ENCODE peak calls at places on chromosome 12, in six cellular contexts. E, M, K, B, P and X are unnamed samples.

GRCh38 chr12:70364695-70365397 is 1.2 kb upstream of the KCNMB4 start:
- DNase-seq in E (no peak), B (peak), P (no peak), K (no peak), M (peak), X (no peak)

GRCh38 chr12:105562727-105563072 is 232.2 kb downstream of the C12orf75 start:
- DNase-seq in M (no peak), P (no peak), K (no peak), B (peak), E (no peak), X (no peak)

GRCh38 chr12:93297536-93297935 is 80.2 kb upstream of the NUDT4 start:
- DNase-seq in P (no peak), K (no peak), E (no peak), B (no peak), M (no peak), X (no peak)

GRCh38 chr12:92533280-92533890 is 169.4 kb upstream of the PLEKHG7 start:
- DNase-seq in B (no peak), E (no peak), P (no peak), M (no peak), K (no peak), X (no peak)

GRCh38 chr12:90945070-90945649 is 9.8 kb downstream of the CCER1 start:
- DNase-seq in E (no peak), B (peak), P (no peak), M (peak), K (no peak), X (no peak)

GRCh38 chr12:119363490-119363889 is 29.0 kb downstream of the CCDC60 start:
- DNase-seq in M (no peak), K (no peak), P (no peak), E (no peak), B (no peak), X (no peak)

GRCh38 chr12:26126340-26127284 is 1.8 kb upstream of the BHLHE41 start:
- DNase-seq in K (peak), B (peak), M (peak), E (peak), P (peak), X (peak)

GRCh38 chr12:15719230-15719629 is 70.0 kb downstream of the EPS8 start:
- DNase-seq in M (no peak), E (no peak), P (no peak), K (no peak), B (no peak), X (no peak)

GRCh38 chr12:31230004-31230403 is 95.9 kb downstream of the SINHCAF start:
- DNase-seq in K (no peak), E (no peak), M (no peak), P (peak), B (no peak), X (no peak)

GRCh38 chr12:50387487-50387886 is 8.9 kb downstream of the FAM186A start:
- DNase-seq in M (no peak), K (no peak), E (no peak), P (no peak), B (no peak), X (no peak)

GRCh38 chr12:104219361-104219892 is 3.8 kb downstream of the TXNRD1 start:
- DNase-seq in M (no peak), E (no peak), P (no peak), B (peak), K (no peak), X (no peak)

GRCh38 chr12:55720894-55721444 is 776 bp downstream of the RDH5 start:
- DNase-seq in P (peak), M (no peak), E (peak), K (peak), B (peak), X (no peak)

GRCh38 chr12:15931590-15932053 is 20.5 kb downstream of the DERA start:
- DNase-seq in M (no peak), K (no peak), E (no peak), P (peak), B (peak), X (no peak)

GRCh38 chr12:132502882-132503193 is 12.9 kb downstream of the FBRSL1 start:
- DNase-seq in M (no peak), P (no peak), E (no peak), B (no peak), K (no peak), X (no peak)

GRCh38 chr12:110111476-110112334 is 12.5 kb upstream of the IFT81 start:
- DNase-seq in M (no peak), K (no peak), E (no peak), B (peak), P (no peak), X (no peak)

DNA sequence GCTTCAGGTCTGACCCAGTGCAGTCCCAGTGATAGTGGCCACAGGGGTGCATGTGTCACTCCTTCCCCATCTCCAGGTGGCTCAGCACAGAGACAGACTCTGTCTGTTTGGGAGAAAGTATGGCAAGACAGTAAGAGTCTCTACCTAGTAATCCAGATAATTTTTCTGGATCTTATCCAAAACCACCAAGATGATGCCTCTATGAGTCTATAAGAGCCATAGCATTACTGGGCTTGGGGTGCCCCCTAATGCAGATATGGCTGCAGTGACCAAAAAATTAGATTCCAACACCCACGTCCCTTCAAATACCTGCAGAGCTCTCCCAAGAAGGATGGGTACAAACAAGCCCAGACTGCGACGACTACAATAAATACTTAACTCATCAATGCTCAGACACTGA is 123.8 kb downstream of the GRIP1 start:
- DNase-seq in P (no peak), M (no peak), B (no peak), E (no peak), K (no peak), X (no peak)
- TF ChIP-seq CTCF in P (peak), M (no peak), B (no peak), E (no peak), K (no peak), X (no peak)

GRCh38 chr12:57816855-57817151 is 1.7 kb downstream of the AVIL start:
- DNase-seq in E (no peak), M (no peak), K (peak), P (no peak), B (no peak), X (no peak)

GRCh38 chr12:57817261-57817989 is 1.1 kb downstream of the AVIL start:
- DNase-seq in E (no peak), B (no peak), M (no peak), K (no peak), P (peak), X (no peak)

GRCh38 chr12:57816001-57816854 is 2.3 kb downstream of the AVIL start:
- DNase-seq in B (no peak), P (no peak), K (no peak), M (no peak), E (no peak), X (no peak)

GRCh38 chr12:57813971-57814771 is 4.4 kb downstream of the AVIL start:
- DNase-seq in M (no peak), K (no peak), E (no peak), P (peak), B (no peak), X (no peak)

GRCh38 chr12:57815177-57816000 is 3.1 kb downstream of the AVIL start:
- DNase-seq in B (peak), M (no peak), P (peak), E (no peak), K (no peak), X (no peak)
- TF ChIP-seq CTCF in B (no peak), M (no peak), P (peak), E (no peak), K (no peak), X (no peak)

GRCh38 chr12:85951823-85952222 is 77.7 kb downstream of the NTS start:
- DNase-seq in M (no peak), K (no peak), P (no peak), E (no peak), B (peak), X (no peak)

GRCh38 chr12:85949253-85949652 is 75.2 kb downstream of the NTS start:
- DNase-seq in E (no peak), M (no peak), B (no peak), K (no peak), P (peak), X (no peak)

DNA sequence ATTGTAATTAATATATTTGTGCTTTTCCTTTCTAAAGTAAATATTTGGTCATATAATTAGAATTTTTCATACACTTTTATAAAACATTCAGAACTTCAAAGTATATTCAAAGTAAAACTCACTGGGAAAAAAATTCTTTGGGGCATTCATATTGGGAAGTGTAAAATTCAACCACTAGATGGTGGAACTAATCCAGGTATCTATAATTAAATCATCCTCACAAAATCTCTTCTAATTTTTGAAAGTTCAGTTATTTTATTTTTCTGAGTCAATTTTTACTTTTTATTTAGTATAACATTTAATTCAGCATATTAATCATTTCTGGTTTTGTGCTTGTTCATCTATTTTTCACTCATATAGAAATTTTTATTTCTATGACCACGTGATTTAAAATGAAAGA is 81.0 kb downstream of the NTS start:
- DNase-seq in E (no peak), K (no peak), M (no peak), B (no peak), P (no peak), X (no peak)
- TF ChIP-seq CTCF in E (no peak), K (no peak), M (no peak), B (peak), P (peak), X (peak)

DNA sequence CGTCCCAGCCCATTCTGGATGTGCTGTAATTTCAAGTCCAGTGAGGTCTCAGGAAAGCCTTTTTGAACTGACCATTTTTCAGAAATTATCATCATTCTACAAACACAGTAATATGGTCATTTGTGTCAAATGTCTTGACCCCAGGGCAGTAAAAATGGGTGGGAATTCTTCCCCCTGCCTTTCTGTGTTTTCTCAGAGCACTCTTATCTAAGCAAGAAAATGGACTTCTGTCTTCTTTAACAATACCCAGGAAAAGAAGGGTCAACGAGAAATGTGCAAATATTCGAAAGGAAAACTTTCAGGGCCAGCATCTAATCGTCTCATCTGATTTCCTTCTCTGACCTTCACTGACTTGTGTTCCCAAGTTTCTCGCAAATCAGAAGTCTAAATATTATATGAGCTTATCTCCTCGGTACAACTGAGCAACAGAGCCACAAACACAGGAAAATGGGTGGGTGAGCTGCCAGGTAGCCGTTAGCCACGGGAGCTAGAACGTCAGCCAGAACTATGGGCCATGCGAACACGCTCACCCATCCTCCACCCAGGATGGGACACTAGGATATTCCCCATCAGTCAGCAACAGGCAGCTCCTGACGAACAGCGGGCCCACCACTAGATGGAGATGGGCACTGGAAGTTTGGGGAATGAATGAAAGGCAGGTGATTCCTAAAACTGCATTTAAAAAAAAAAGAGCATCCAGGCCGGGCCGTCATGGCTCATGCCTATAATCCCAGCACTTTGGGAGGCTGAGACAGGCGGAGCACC is 57.1 kb downstream of the VWF start:
- DNase-seq in P (peak), B (peak), K (no peak), E (no peak), M (no peak), X (no peak)
- TF ChIP-seq CTCF in P (peak), B (peak), K (peak), E (peak), M (no peak), X (no peak)